ENCODE peak calls at places on chromosomes 13 and 19, in eight cellular contexts. One of them, this sample, is unnamed.

GRCh38 chr19:35513231-35513974 is at the start of gene DMKN:
- DNase-seq in lower lobe of right lung: no peak
- DNase-seq in GM23338: peak
- DNase-seq in adrenal gland: no peak
- DNase-seq in heart left ventricle: no peak
- DNase-seq in hepatocyte: peak
- DNase-seq in neuronal stem cell: no peak
- DNase-seq in tibial nerve: no peak
- DNase-seq in this sample: no peak

GRCh38 chr19:10305139-10305806 is 4.3 kb downstream of the ZGLP1 start:
- DNase-seq in lower lobe of right lung: peak
- DNase-seq in GM23338: no peak
- DNase-seq in adrenal gland: no peak
- DNase-seq in heart left ventricle: no peak
- DNase-seq in hepatocyte: no peak
- DNase-seq in neuronal stem cell: no peak
- DNase-seq in tibial nerve: no peak
- DNase-seq in this sample: peak

GRCh38 chr13:78201411-78201810 is 282.8 kb upstream of the EDNRB start:
- DNase-seq in lower lobe of right lung: no peak
- DNase-seq in GM23338: no peak
- DNase-seq in adrenal gland: no peak
- DNase-seq in heart left ventricle: no peak
- DNase-seq in hepatocyte: no peak
- DNase-seq in neuronal stem cell: no peak
- DNase-seq in tibial nerve: no peak
- DNase-seq in this sample: no peak

GRCh38 chr19:45400192-45400591 is 4.7 kb downstream of the PPP1R13L start:
- DNase-seq in lower lobe of right lung: no peak
- DNase-seq in GM23338: no peak
- DNase-seq in adrenal gland: no peak
- DNase-seq in heart left ventricle: no peak
- DNase-seq in hepatocyte: peak
- DNase-seq in neuronal stem cell: no peak
- DNase-seq in tibial nerve: no peak
- DNase-seq in this sample: no peak

GRCh38 chr13:37495046-37495445 is 103.5 kb downstream of the POSTN start:
- DNase-seq in lower lobe of right lung: no peak
- DNase-seq in GM23338: no peak
- DNase-seq in adrenal gland: peak
- DNase-seq in heart left ventricle: no peak
- DNase-seq in hepatocyte: no peak
- DNase-seq in neuronal stem cell: no peak
- DNase-seq in tibial nerve: no peak
- DNase-seq in this sample: no peak

GRCh38 chr19:29800086-29800825 is 11.5 kb upstream of the CCNE1 start:
- DNase-seq in lower lobe of right lung: peak
- DNase-seq in GM23338: no peak
- DNase-seq in adrenal gland: no peak
- DNase-seq in heart left ventricle: no peak
- DNase-seq in hepatocyte: no peak
- DNase-seq in neuronal stem cell: no peak
- DNase-seq in tibial nerve: no peak
- DNase-seq in this sample: no peak

GRCh38 chr13:28059214-28059613 is 41.2 kb downstream of the FLT3 start:
- DNase-seq in lower lobe of right lung: no peak
- DNase-seq in GM23338: peak
- DNase-seq in adrenal gland: peak
- DNase-seq in heart left ventricle: peak
- DNase-seq in hepatocyte: peak
- DNase-seq in neuronal stem cell: peak
- DNase-seq in tibial nerve: no peak
- DNase-seq in this sample: no peak

GRCh38 chr13:26457212-26457611 is 100.3 kb upstream of the WASF3 start:
- DNase-seq in lower lobe of right lung: no peak
- DNase-seq in GM23338: no peak
- DNase-seq in adrenal gland: no peak
- DNase-seq in heart left ventricle: no peak
- DNase-seq in hepatocyte: no peak
- DNase-seq in neuronal stem cell: no peak
- DNase-seq in tibial nerve: no peak
- DNase-seq in this sample: no peak

GRCh38 chr13:39876258-39876657 is 220.8 kb downstream of the COG6 start:
- DNase-seq in lower lobe of right lung: no peak
- DNase-seq in GM23338: no peak
- DNase-seq in adrenal gland: no peak
- DNase-seq in heart left ventricle: no peak
- DNase-seq in hepatocyte: no peak
- DNase-seq in neuronal stem cell: no peak
- DNase-seq in tibial nerve: no peak
- DNase-seq in this sample: no peak

GRCh38 chr13:41587490-41587889 is 130.1 kb downstream of the RGCC start:
- DNase-seq in lower lobe of right lung: no peak
- DNase-seq in GM23338: peak
- DNase-seq in adrenal gland: no peak
- DNase-seq in heart left ventricle: no peak
- DNase-seq in hepatocyte: no peak
- DNase-seq in neuronal stem cell: no peak
- DNase-seq in tibial nerve: no peak
- DNase-seq in this sample: no peak

GRCh38 chr13:41588899-41589298 is 131.5 kb downstream of the RGCC start:
- DNase-seq in lower lobe of right lung: no peak
- DNase-seq in GM23338: peak
- DNase-seq in adrenal gland: no peak
- DNase-seq in heart left ventricle: no peak
- DNase-seq in hepatocyte: no peak
- DNase-seq in neuronal stem cell: no peak
- DNase-seq in tibial nerve: no peak
- DNase-seq in this sample: no peak

GRCh38 chr13:41590643-41591042 is 133.3 kb downstream of the RGCC start:
- DNase-seq in lower lobe of right lung: no peak
- DNase-seq in GM23338: no peak
- DNase-seq in adrenal gland: no peak
- DNase-seq in heart left ventricle: no peak
- DNase-seq in hepatocyte: no peak
- DNase-seq in neuronal stem cell: no peak
- DNase-seq in tibial nerve: no peak
- DNase-seq in this sample: no peak

GRCh38 chr13:41590122-41590521 is 132.8 kb downstream of the RGCC start:
- DNase-seq in lower lobe of right lung: no peak
- DNase-seq in GM23338: no peak
- DNase-seq in adrenal gland: no peak
- DNase-seq in heart left ventricle: no peak
- DNase-seq in hepatocyte: no peak
- DNase-seq in neuronal stem cell: no peak
- DNase-seq in tibial nerve: no peak
- DNase-seq in this sample: no peak

DNA sequence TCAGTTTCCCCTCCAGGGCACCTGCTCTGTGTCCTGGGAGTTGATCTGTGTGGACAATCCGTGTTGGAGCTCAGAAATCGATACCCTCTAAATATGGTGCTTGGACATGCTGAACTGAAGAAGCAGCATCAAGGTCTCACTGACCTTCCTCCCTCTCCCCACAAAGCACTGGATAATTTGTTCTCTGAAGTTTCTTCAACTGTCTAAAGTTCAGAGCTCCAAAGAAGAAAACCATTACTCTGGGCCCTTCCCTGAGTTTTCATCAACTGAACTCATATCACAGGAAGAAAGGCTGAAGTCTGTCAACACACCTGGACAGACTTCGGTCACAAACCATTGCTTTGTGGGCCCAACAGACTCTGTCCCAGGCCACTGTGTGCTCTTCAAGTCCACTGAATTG is 132.1 kb downstream of the RGCC start:
- DNase-seq in lower lobe of right lung: no peak
- DNase-seq in GM23338: no peak
- DNase-seq in adrenal gland: no peak
- DNase-seq in heart left ventricle: no peak
- DNase-seq in hepatocyte: no peak
- DNase-seq in neuronal stem cell: no peak
- DNase-seq in tibial nerve: no peak
- DNase-seq in this sample: no peak
- H3K27ac ChIP-seq in lower lobe of right lung: no peak
- H3K27ac ChIP-seq in GM23338: no peak
- H3K27ac ChIP-seq in adrenal gland: no peak
- H3K27ac ChIP-seq in heart left ventricle: no peak
- H3K27ac ChIP-seq in hepatocyte: no peak
- H3K27ac ChIP-seq in neuronal stem cell: no peak
- H3K27ac ChIP-seq in tibial nerve: no peak
- H3K27ac ChIP-seq in this sample: no peak

GRCh38 chr19:39542198-39542597 is 2.2 kb upstream of the EID2 start:
- DNase-seq in lower lobe of right lung: no peak
- DNase-seq in GM23338: peak
- DNase-seq in adrenal gland: no peak
- DNase-seq in heart left ventricle: no peak
- DNase-seq in hepatocyte: no peak
- DNase-seq in neuronal stem cell: no peak
- DNase-seq in tibial nerve: no peak
- DNase-seq in this sample: no peak
- H3K27ac ChIP-seq in lower lobe of right lung: no peak
- H3K27ac ChIP-seq in GM23338: no peak
- H3K27ac ChIP-seq in adrenal gland: no peak
- H3K27ac ChIP-seq in heart left ventricle: no peak
- H3K27ac ChIP-seq in hepatocyte: no peak
- H3K27ac ChIP-seq in neuronal stem cell: no peak
- H3K27ac ChIP-seq in tibial nerve: no peak
- H3K27ac ChIP-seq in this sample: no peak

GRCh38 chr19:38164526-38164925 is 59.5 kb downstream of the DPF1 start:
- DNase-seq in lower lobe of right lung: no peak
- DNase-seq in GM23338: no peak
- DNase-seq in adrenal gland: no peak
- DNase-seq in heart left ventricle: no peak
- DNase-seq in hepatocyte: no peak
- DNase-seq in neuronal stem cell: no peak
- DNase-seq in tibial nerve: no peak
- DNase-seq in this sample: no peak

GRCh38 chr19:38165335-38165734 is 58.7 kb downstream of the DPF1 start:
- DNase-seq in lower lobe of right lung: no peak
- DNase-seq in GM23338: no peak
- DNase-seq in adrenal gland: no peak
- DNase-seq in heart left ventricle: no peak
- DNase-seq in hepatocyte: no peak
- DNase-seq in neuronal stem cell: no peak
- DNase-seq in tibial nerve: no peak
- DNase-seq in this sample: no peak

GRCh38 chr19:38162094-38162493 is 61.9 kb downstream of the DPF1 start:
- DNase-seq in lower lobe of right lung: no peak
- DNase-seq in GM23338: no peak
- DNase-seq in adrenal gland: no peak
- DNase-seq in heart left ventricle: no peak
- DNase-seq in hepatocyte: no peak
- DNase-seq in neuronal stem cell: no peak
- DNase-seq in tibial nerve: no peak
- DNase-seq in this sample: no peak

GRCh38 chr19:38162632-38163031 is 61.4 kb downstream of the DPF1 start:
- DNase-seq in lower lobe of right lung: no peak
- DNase-seq in GM23338: no peak
- DNase-seq in adrenal gland: no peak
- DNase-seq in heart left ventricle: no peak
- DNase-seq in hepatocyte: no peak
- DNase-seq in neuronal stem cell: no peak
- DNase-seq in tibial nerve: no peak
- DNase-seq in this sample: no peak

DNA sequence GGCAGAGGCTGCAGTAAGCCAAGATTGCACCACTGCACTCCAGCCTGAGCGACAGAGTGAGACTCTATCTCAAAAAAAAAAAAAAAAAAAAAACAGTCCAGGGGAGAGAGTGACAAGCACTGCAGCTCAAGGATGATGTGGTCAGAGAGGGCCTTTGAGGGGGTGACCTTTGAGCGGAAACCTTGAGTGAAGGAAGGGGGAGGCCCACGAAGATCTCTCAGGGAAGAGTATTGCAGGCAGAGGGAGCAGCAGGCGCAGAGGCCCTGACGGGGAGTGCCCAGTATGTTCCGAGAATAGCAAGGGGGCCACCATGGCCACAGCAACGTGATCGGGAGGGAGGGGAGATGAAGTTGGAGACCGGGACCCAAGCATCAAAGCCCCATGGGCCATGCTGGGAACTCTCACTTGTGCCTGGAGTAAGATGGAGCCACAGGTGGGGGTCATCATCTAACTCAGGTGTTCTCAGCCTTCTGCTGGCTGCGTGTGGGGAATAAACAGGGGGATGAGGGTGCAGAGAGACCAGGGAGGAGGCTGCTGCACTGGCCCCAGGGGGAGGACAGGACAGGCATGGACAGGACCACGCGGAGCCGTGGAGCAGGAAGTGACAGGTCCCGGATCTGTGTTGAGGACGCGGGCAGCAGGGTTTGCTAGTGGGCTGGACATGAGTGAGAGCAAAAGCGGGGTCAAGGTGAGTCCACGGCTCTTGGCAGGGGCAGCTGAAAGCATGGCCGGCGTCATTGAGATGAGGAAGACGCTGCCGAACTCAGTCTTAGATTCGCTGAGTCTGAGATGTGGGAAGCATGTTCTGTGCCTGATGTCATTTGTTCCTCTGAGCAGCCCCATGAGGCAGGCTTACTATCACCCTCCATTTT is 60.4 kb downstream of the DPF1 start:
- DNase-seq in lower lobe of right lung: no peak
- DNase-seq in GM23338: no peak
- DNase-seq in adrenal gland: no peak
- DNase-seq in heart left ventricle: no peak
- DNase-seq in hepatocyte: no peak
- DNase-seq in neuronal stem cell: no peak
- DNase-seq in tibial nerve: no peak
- DNase-seq in this sample: no peak
- H3K27ac ChIP-seq in lower lobe of right lung: no peak
- H3K27ac ChIP-seq in GM23338: no peak
- H3K27ac ChIP-seq in adrenal gland: no peak
- H3K27ac ChIP-seq in heart left ventricle: no peak
- H3K27ac ChIP-seq in hepatocyte: no peak
- H3K27ac ChIP-seq in neuronal stem cell: no peak
- H3K27ac ChIP-seq in tibial nerve: no peak
- H3K27ac ChIP-seq in this sample: no peak

DNA sequence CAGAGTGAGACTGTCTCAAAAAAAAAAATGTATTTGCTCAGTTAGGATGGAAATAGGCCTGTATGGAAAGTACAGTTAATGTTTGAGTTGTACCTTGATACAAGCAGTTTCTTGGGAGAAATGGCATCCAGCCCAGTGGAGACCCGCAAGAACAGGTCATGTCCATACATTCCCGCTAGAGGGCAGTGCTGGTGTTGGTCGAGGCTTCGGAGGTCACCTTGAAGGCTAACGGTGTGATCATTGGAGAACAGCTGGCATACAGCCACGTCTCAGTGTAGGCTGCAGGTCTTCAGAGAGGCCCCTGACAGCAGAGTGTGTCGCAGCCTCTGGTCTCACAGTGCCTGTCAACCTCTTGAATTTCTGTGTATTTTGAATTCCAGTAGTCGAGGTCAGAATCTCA is 7.5 kb downstream of the ZNF610 start:
- DNase-seq in lower lobe of right lung: no peak
- DNase-seq in GM23338: peak
- DNase-seq in adrenal gland: peak
- DNase-seq in heart left ventricle: peak
- DNase-seq in hepatocyte: peak
- DNase-seq in neuronal stem cell: peak
- DNase-seq in tibial nerve: no peak
- DNase-seq in this sample: peak
- H3K27ac ChIP-seq in lower lobe of right lung: no peak
- H3K27ac ChIP-seq in GM23338: no peak
- H3K27ac ChIP-seq in adrenal gland: no peak
- H3K27ac ChIP-seq in heart left ventricle: no peak
- H3K27ac ChIP-seq in hepatocyte: no peak
- H3K27ac ChIP-seq in neuronal stem cell: no peak
- H3K27ac ChIP-seq in tibial nerve: no peak
- H3K27ac ChIP-seq in this sample: no peak

GRCh38 chr19:18541992-18542935 is 1.1 kb downstream of the FKBP8 start:
- DNase-seq in lower lobe of right lung: no peak
- DNase-seq in GM23338: peak
- DNase-seq in adrenal gland: no peak
- DNase-seq in heart left ventricle: no peak
- DNase-seq in hepatocyte: no peak
- DNase-seq in neuronal stem cell: no peak
- DNase-seq in tibial nerve: no peak
- DNase-seq in this sample: no peak
- H3K27ac ChIP-seq in lower lobe of right lung: peak
- H3K27ac ChIP-seq in GM23338: peak
- H3K27ac ChIP-seq in adrenal gland: no peak
- H3K27ac ChIP-seq in heart left ventricle: peak
- H3K27ac ChIP-seq in hepatocyte: peak
- H3K27ac ChIP-seq in neuronal stem cell: no peak
- H3K27ac ChIP-seq in tibial nerve: peak
- H3K27ac ChIP-seq in this sample: peak